ENCODE peak calls at places on chromosome 6, in seven cellular contexts. T, N, K, L, U, C and B are unnamed samples.

GRCh38 chr6:36126553-36127458 is 3.5 kb upstream of the MAPK13 start:
- DNase-seq in C (no peak), N (no peak), K (no peak), L (no peak), U (no peak), T (no peak), B (no peak)

GRCh38 chr6:37308084-37308817 is 45.5 kb upstream of the RNF8 start:
- DNase-seq in K (no peak), L (no peak), T (no peak), U (no peak), C (no peak), N (no peak), B (no peak)

GRCh38 chr6:162442675-162443074 is 284.9 kb downstream of the PRKN start:
- DNase-seq in C (no peak), N (no peak), K (no peak), L (no peak), T (peak; percentile 16), U (peak; percentile 18), B (no peak)

GRCh38 chr6:7468382-7469081 is 72.9 kb upstream of the DSP start:
- DNase-seq in N (peak; percentile 56), T (no peak), U (no peak), C (peak; percentile 48), K (no peak), L (no peak), B (no peak)

GRCh38 chr6:18405477-18406293 is 18.5 kb downstream of the RNF144B start:
- DNase-seq in U (no peak), C (no peak), K (no peak), L (no peak), N (no peak), T (no peak), B (no peak)

GRCh38 chr6:54267798-54268197 is 40.4 kb upstream of the TINAG start:
- DNase-seq in C (peak; percentile 2), K (no peak), U (peak; percentile 42), N (peak; percentile 24), L (no peak), T (no peak), B (no peak)

GRCh38 chr6:12484519-12484918 is 194.4 kb downstream of the EDN1 start:
- DNase-seq in K (no peak), U (no peak), L (no peak), C (no peak), T (no peak), N (no peak), B (no peak)

GRCh38 chr6:83417880-83418663 is 12.8 kb downstream of the ME1 start:
- DNase-seq in N (no peak), K (no peak), T (no peak), C (no peak), U (peak; percentile 51), L (peak; percentile 24), B (peak; percentile 21)

GRCh38 chr6:28982476-28983266 is 22.4 kb downstream of the ZNF311 start:
- DNase-seq in L (no peak), N (no peak), U (peak; percentile 26), T (no peak), C (peak; percentile 47), K (no peak), B (no peak)

GRCh38 chr6:30763618-30764489 is 19.5 kb upstream of the IER3 start:
- DNase-seq in U (peak; percentile 65), K (no peak), C (no peak), L (no peak), N (no peak), T (no peak), B (peak; percentile 65)

GRCh38 chr6:108667984-108668383 is 107.3 kb downstream of the FOXO3 start:
- DNase-seq in C (no peak), T (no peak), U (no peak), K (no peak), L (no peak), N (no peak), B (no peak)

GRCh38 chr6:147222160-147222838 is 18.1 kb downstream of the STXBP5 start:
- DNase-seq in T (no peak), L (no peak), N (no peak), C (no peak), K (no peak), U (peak; percentile 20), B (no peak)

GRCh38 chr6:143232849-143233248 is 172.2 kb downstream of the AIG1 start:
- DNase-seq in K (no peak), C (peak; percentile 26), N (peak; percentile 23), L (peak; percentile 32), U (peak; percentile 64), T (peak; percentile 14), B (peak; percentile 52)

GRCh38 chr6:116443105-116443504 is 18.1 kb upstream of the CALHM6 start:
- DNase-seq in N (no peak), U (no peak), C (no peak), K (no peak), L (no peak), T (no peak), B (no peak)

GRCh38 chr6:139850512-139850911 is 476.1 kb upstream of the CITED2 start:
- DNase-seq in C (no peak), N (no peak), K (no peak), L (no peak), U (no peak), T (no peak), B (no peak)

GRCh38 chr6:170244721-170245201 is 46.1 kb downstream of the DLL1 start:
- DNase-seq in K (peak; percentile 48), N (no peak), L (no peak), U (no peak), T (no peak), C (no peak), B (no peak)

DNA sequence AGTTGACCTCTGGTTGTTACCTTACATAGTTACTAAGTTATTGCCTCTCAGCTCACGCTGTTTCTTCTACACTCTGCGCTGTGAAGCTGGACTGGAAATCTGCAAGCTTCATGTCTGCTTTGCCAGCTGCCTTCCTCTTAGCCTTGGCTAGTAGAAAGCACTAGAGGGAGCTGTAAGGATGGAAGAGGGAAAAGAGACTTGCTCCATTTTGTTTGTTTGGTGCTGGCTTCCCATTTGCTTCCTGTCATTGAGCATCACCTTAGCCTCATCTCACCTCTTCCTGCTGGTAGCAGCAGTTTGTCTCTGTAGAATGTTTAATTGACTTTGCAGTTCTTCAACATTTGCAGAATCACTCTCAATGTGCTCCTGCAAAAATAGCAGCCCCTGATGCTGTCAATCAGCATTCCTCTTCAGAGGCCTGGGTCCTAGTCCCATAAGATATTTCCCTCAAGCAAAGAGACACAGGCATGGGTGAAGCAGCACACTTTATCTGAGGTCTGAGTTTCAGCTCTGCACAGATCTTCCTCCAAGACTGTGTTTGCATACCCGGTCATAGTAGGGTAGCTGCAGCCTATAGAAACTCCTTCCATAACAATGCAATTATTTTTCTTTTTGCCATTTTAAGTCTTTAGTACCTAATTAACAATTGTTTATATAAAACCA is 302.2 kb upstream of the EPHA7 start:
- DNase-seq in T (no peak), K (no peak), L (no peak), C (peak; percentile 2), N (no peak), U (peak; percentile 2), B (no peak)
- TF ChIP-seq CTCF in T (peak; percentile 63), K (peak; percentile 51), L (peak; percentile 27), C (no peak), N (no peak), U (no peak), B (no peak)

GRCh38 chr6:111105578-111105977 is 18.3 kb downstream of the SLC16A10 start:
- DNase-seq in T (no peak), L (no peak), U (no peak), N (peak; percentile 82), K (peak; percentile 82), C (peak; percentile 46), B (no peak)
- TF ChIP-seq CTCF in T (no peak), L (no peak), U (no peak), N (no peak), K (peak; percentile 5), C (no peak), B (no peak)

DNA sequence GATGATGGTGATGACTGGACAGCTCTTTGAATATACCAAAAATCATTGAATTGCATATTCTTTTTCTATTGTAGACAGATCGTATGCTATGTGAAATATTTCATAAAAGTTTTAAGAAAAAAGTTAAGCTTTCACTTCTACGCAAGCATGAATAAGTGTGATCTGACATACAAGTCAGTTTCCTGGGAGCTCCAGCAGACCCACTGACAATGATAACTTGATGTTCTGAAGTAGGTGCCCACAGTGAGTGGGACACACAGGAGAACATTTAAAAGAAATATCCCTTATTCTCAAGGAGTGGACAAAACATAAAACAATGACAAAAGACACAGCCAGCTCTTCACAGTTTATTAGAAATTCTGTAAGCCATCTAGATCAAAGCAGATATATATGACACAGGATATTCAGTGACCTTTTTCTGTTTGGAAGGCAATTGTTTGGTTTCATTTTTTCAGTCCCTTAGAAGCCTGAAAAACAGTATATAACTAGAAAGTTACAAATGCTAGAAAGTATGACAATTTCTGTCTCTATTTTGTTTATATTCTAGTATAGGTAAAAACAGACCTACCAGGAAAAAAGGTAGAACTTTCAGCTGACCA is 101.4 kb downstream of the IRF4 start:
- DNase-seq in L (no peak), C (no peak), T (no peak), K (no peak), U (no peak), N (no peak), B (no peak)
- TF ChIP-seq CTCF in L (no peak), C (no peak), T (no peak), K (no peak), U (no peak), N (no peak), B (no peak)

GRCh38 chr6:44131880-44132279 is 4.5 kb downstream of the TMEM63B start:
- DNase-seq in C (no peak), K (no peak), L (no peak), U (no peak), T (no peak), N (no peak), B (no peak)

GRCh38 chr6:44127186-44128019 is at the start of the genes MRPL14 and TMEM63B:
- DNase-seq in U (peak; percentile 95), K (peak; percentile 96), T (peak; percentile 84), N (peak; percentile 93), C (peak; percentile 88), L (peak; percentile 100), B (peak; percentile 99)

GRCh38 chr6:44126320-44127149 is 717 bp downstream of the MRPL14 start:
- DNase-seq in N (peak; percentile 50), C (peak; percentile 50), K (peak; percentile 85), L (peak; percentile 86), U (peak; percentile 82), T (peak; percentile 28), B (peak; percentile 77)

GRCh38 chr6:44129841-44130322 is 2.5 kb downstream of the TMEM63B start:
- DNase-seq in C (no peak), N (no peak), L (no peak), T (no peak), K (no peak), U (no peak), B (no peak)

DNA sequence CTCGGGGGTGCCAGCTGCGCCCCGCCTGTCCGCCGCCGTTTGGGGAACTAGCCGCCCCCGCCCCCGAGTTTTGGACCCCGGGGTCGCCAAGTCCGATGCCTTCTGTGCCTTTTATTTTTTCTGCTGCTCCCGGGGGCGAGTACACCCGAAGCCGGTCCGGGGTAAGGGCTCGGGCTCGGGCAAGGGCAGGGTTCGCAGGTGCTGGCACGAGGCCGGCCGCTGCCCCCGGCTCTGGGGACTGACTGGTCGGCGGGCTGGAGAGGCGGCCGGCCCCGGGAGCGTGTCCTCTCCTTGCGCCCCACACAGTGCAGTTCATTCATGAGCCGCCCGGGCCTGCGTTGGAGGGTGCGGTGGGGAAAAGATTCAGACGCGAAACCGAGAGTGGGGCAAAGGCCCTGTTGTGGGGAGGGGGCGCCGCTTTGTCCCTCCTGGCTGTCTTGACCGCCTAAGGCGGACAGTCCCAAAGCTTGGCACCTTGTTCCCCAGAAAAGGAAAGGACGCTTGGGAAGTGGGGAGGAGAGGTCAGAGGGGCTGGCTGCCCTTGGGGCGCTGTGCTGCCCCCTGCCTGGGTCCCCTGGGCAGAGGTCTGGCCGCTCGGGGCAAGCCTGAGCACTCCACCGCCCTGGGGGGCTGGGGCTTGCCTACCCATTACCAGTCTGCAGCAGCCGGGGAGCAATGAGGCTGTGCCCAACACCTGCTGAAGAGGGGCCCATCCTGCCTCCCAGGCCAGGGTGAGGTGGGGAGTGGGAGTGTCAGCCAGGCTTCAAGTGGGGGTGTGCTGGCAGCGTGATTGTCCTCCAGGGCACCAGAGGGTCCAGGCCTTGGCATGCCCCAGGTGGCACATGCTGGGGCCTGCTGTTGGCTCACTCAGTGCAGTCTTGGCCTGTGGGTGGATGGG is 915 bp downstream of the TMEM63B start:
- DNase-seq in K (peak; percentile 84), L (peak; percentile 66), T (peak; percentile 47), U (peak; percentile 41), C (peak; percentile 39), N (peak; percentile 58), B (peak; percentile 61)
- TF ChIP-seq CTCF in K (no peak), L (peak; percentile 4), T (peak; percentile 44), U (no peak), C (no peak), N (no peak), B (no peak)